ENCODE peak calls at places on chromosome 10, in ten cellular contexts. O is heart right ventricle; G is upper lobe of left lung; A is adrenal gland; U is aorta; D is body of pancreas; J is heart left ventricle; C is transverse colon; X is CD4-positive, alpha-beta memory T cell; T is effector memory CD4-positive, alpha-beta T cell. E is an unnamed sample. For H3K4me1, the result is how much of the 10 kb centered on the place peaks cover.

GRCh38 chr10:22825841-22826240 is 102.0 kb upstream of the ARMC3 start:
- DNase-seq in O (no peak), G (peak), A (no peak), U (peak), D (no peak), J (peak), C (peak), X (no peak), T (no peak), E (peak)

GRCh38 chr10:78312197-78313046 is 278.8 kb downstream of the RPS24 start:
- DNase-seq in O (no peak), G (no peak), A (no peak), U (no peak), D (peak), J (no peak), C (no peak), X (no peak), T (no peak), E (no peak)

GRCh38 chr10:80356563-80356999 is at the start of the genes DYDC1 and DYDC2:
- DNase-seq in O (peak), G (peak), A (no peak), U (peak), D (peak), J (peak), C (peak), X (peak), T (no peak), E (peak)

GRCh38 chr10:101011517-101012423 is 12.2 kb downstream of the LZTS2 start:
- DNase-seq in O (no peak), G (no peak), A (no peak), U (no peak), D (no peak), J (no peak), C (no peak), X (no peak), T (no peak), E (no peak)

GRCh38 chr10:107031981-107032699 is 132.4 kb downstream of the SORCS1 start:
- DNase-seq in O (no peak), G (no peak), A (no peak), U (no peak), D (no peak), J (no peak), C (no peak), X (no peak), T (no peak), E (no peak)

GRCh38 chr10:28980264-28980663 is 302.9 kb downstream of the BAMBI start:
- DNase-seq in O (no peak), G (no peak), A (no peak), U (no peak), D (no peak), J (no peak), C (no peak), X (no peak), T (no peak), E (no peak)

GRCh38 chr10:43965033-43965917 is 316.6 kb upstream of the ZNF32 start:
- DNase-seq in O (peak), G (no peak), A (no peak), U (no peak), D (no peak), J (peak), C (no peak), X (no peak), T (no peak), E (no peak)

GRCh38 chr10:101221479-101222246 is 7.6 kb downstream of the LBX1 start:
- DNase-seq in O (no peak), G (no peak), A (no peak), U (no peak), D (no peak), J (no peak), C (no peak), X (no peak), T (no peak), E (no peak)

DNA sequence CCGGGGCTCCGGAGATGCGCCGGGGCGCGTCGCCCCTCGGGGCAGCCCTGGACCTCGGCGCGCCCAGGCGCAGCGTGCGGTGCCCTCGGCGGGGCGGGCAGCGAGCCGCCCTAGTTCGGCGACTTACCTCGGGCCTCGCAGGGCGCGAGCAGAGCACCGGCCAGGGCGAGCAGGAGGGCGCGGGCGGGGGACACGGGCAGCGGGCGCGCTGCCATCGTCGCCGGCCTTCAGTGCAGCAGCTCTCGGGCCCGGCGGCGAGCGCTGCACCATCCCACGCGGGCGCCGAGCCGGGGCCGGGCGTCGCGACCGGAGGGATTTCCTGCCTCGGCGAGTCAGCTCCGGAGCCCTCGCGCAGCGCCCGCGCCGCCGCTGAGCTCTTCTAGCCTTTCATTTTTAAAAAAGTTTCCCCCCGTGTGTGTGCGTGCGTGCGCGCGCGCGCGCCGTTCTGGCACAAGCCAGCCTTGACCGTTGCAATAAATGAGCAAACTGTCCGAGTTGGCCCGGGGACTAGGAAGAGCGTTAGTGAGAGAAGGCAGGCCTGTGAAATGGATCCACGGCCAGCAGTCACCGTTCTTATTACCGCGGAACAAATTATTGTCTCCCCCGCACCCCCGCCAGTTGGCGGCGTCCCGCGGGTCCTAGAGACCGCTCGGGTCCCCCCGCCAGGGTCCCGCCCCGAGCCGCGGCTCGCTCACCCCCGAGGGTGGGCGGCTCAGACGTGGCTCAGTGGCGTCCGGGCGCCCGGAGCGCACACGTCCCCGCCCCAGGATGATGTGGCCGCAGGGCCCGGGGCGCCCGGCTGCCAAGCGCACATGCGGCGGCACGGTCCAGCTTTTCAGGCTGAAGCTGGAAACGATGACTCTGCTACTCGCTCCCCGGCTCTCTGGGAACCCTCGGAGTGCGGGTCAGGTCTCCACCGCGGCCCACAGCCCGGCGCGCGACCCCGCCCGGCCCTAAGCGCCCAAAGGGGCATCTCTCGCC is at the start of gene ADAM12:
- DNase-seq in O (peak), G (no peak), A (peak), U (peak), D (peak), J (peak), C (peak), X (peak), T (no peak), E (peak)
- H3K4me3 ChIP-seq in O (peak), G (peak), A (no peak), U (peak), D (no peak), J (peak), C (no peak), X (no peak), T (peak), E (peak)

GRCh38 chr10:113644185-113645120 is 19.4 kb downstream of the NRAP start:
- DNase-seq in O (peak), G (no peak), A (no peak), U (no peak), D (no peak), J (no peak), C (peak), X (no peak), T (no peak), E (no peak)
- H3K4me1 ChIP-seq in O (under half), G (under half), A (under half), U (under half), D (under half), J (under half), C (under half), X (under half), T (under half), E (half or more)

GRCh38 chr10:122474145-122474739 is 12.9 kb downstream of the HTRA1 start:
- DNase-seq in O (peak), G (no peak), A (peak), U (peak), D (no peak), J (no peak), C (no peak), X (no peak), T (no peak), E (no peak)

GRCh38 chr10:122477436-122477835 is 16.1 kb downstream of the HTRA1 start:
- DNase-seq in O (no peak), G (no peak), A (no peak), U (no peak), D (no peak), J (no peak), C (no peak), X (no peak), T (no peak), E (no peak)

GRCh38 chr10:122475130-122475529 is 13.8 kb downstream of the HTRA1 start:
- DNase-seq in O (peak), G (no peak), A (no peak), U (peak), D (no peak), J (peak), C (no peak), X (no peak), T (no peak), E (peak)

GRCh38 chr10:122476034-122476695 is 14.8 kb downstream of the HTRA1 start:
- DNase-seq in O (no peak), G (no peak), A (no peak), U (peak), D (no peak), J (no peak), C (no peak), X (no peak), T (no peak), E (no peak)

GRCh38 chr10:122475581-122475980 is 14.2 kb downstream of the HTRA1 start:
- DNase-seq in O (no peak), G (no peak), A (no peak), U (peak), D (no peak), J (no peak), C (no peak), X (no peak), T (no peak), E (no peak)
- H3K4me3 ChIP-seq in O (no peak), G (no peak), A (no peak), U (no peak), D (no peak), J (peak), C (no peak), X (no peak), T (no peak), E (peak)

GRCh38 chr10:125008689-125009579 is 67.0 kb downstream of the ZRANB1 start:
- DNase-seq in O (no peak), G (no peak), A (no peak), U (peak), D (peak), J (no peak), C (peak), X (no peak), T (no peak), E (peak)

GRCh38 chr10:125006188-125006680 is 64.3 kb downstream of the ZRANB1 start:
- DNase-seq in O (no peak), G (no peak), A (no peak), U (no peak), D (no peak), J (no peak), C (peak), X (no peak), T (no peak), E (no peak)

GRCh38 chr10:125007436-125007835 is 65.5 kb downstream of the ZRANB1 start:
- DNase-seq in O (no peak), G (no peak), A (no peak), U (no peak), D (no peak), J (no peak), C (no peak), X (no peak), T (no peak), E (no peak)

GRCh38 chr10:125005312-125006187 is 63.6 kb downstream of the ZRANB1 start:
- DNase-seq in O (no peak), G (peak), A (peak), U (peak), D (no peak), J (no peak), C (peak), X (no peak), T (no peak), E (no peak)

DNA sequence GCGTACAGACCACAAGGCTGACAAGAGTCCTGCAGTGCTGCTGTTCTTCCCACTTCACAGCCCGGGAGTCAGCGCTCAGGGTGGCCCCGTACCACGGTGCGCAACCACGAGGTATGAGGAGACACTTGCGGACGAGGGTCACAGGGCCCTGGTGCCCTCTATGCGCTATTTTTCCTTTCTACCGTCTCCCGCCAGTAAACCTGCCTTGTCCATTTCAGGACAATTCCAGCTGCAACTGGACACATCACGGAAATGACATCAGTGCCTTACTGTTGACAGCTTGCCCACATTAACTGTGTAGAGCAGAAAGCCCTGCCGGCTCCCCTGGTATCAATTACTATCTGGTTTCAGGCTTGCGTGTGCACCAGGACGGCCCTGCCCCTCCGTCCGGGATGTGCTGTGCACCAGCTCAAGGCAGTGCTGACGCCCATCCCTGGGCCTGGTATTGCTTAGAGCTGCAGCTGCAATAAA is 65.0 kb downstream of the ZRANB1 start:
- DNase-seq in O (no peak), G (no peak), A (peak), U (peak), D (no peak), J (no peak), C (peak), X (no peak), T (no peak), E (no peak)
- H3K4me1 ChIP-seq in O (under half), G (under half), A (under half), U (under half), D (under half), J (under half), C (under half), X (under half), T (under half), E (half or more)

E was measured in psoas muscle.